ENCODE peak calls at places on chromosomes 13 and 19, in four cellular contexts. V is posterior cingulate gyrus, I is G401, H is NCI-H1092. E is an unnamed sample.
A peak's percentile ranks its signal among the peaks of the same experiment; 100 is the strongest.

GRCh38 chr19:13817018-13817614 is 21.9 kb downstream of the ZSWIM4 start:
- DNase-seq in I (no peak), V (no peak), H (no peak), E (no peak)

GRCh38 chr13:52851153-52851962 is 2.9 kb upstream of the PCDH8 start:
- DNase-seq in H (peak; percentile 31), I (peak; percentile 41), V (peak; percentile 84), E (no peak)

GRCh38 chr13:42997381-42997780 is 5.3 kb upstream of the EPSTI1 start:
- DNase-seq in H (no peak), I (no peak), V (no peak), E (no peak)

GRCh38 chr13:50677687-50678463 is 165.6 kb downstream of the DLEU7 start:
- DNase-seq in I (no peak), V (peak; percentile 92), H (no peak), E (no peak)

GRCh38 chr19:43560687-43561086 is 14.6 kb downstream of the XRCC1 start:
- DNase-seq in H (no peak), I (no peak), V (peak; percentile 53), E (no peak)

GRCh38 chr19:16315825-16316505 is 8.7 kb upstream of the KLF2 start:
- DNase-seq in I (no peak), H (no peak), V (no peak), E (no peak)

GRCh38 chr13:39602614-39603366 is at the start of gene LHFPL6:
- DNase-seq in I (peak; percentile 84), H (peak; percentile 72), V (peak; percentile 97), E (peak; percentile 91)

GRCh38 chr19:28235606-28236125 is 977.3 kb downstream of the UQCRFS1 start:
- DNase-seq in V (no peak), I (no peak), H (no peak), E (no peak)

GRCh38 chr13:114088234-114088633 is 44.2 kb downstream of the RASA3 start:
- DNase-seq in I (no peak), H (no peak), V (peak; percentile 39), E (no peak)

GRCh38 chr19:51018745-51019543 is 565 bp downstream of the KLK10 start:
- DNase-seq in H (no peak), V (peak; percentile 67), I (peak; percentile 23), E (no peak)

GRCh38 chr19:10219678-10220077 is 11.5 kb downstream of the S1PR2 start:
- DNase-seq in V (no peak), I (no peak), H (no peak), E (no peak)

GRCh38 chr13:112010714-112011113 is 56.2 kb upstream of the SOX1 start:
- DNase-seq in I (no peak), V (no peak), H (no peak), E (no peak)

GRCh38 chr19:4380254-4380727 is 20.1 kb downstream of the SH3GL1 start:
- DNase-seq in H (no peak), I (no peak), V (no peak), E (no peak)

GRCh38 chr19:54429176-54429495 is 13.9 kb downstream of the TTYH1 start:
- DNase-seq in H (no peak), I (no peak), V (peak; percentile 42), E (no peak)

GRCh38 chr13:43042410-43042921 is 19.1 kb downstream of the DNAJC15 start:
- DNase-seq in H (no peak), V (no peak), I (no peak), E (no peak)

GRCh38 chr19:14056069-14056666 is 5.7 kb downstream of the PALM3 start:
- DNase-seq in I (no peak), H (no peak), V (no peak), E (no peak)

GRCh38 chr13:105502193-105502592 is 1033.3 kb downstream of the EFNB2 start:
- DNase-seq in V (no peak), H (no peak), I (no peak), E (no peak)

GRCh38 chr19:44892932-44893331 is 1.9 kb downstream of the TOMM40 start:
- DNase-seq in V (no peak), I (no peak), H (no peak), E (no peak)

GRCh38 chr13:75251188-75251587 is 230.8 kb downstream of the TBC1D4 start:
- DNase-seq in I (no peak), H (no peak), V (no peak), E (no peak)

GRCh38 chr19:14089662-14090508 is 666 bp downstream of the SAMD1 start:
- DNase-seq in I (no peak), V (peak; percentile 92), H (peak; percentile 15), E (no peak)

GRCh38 chr19:42479736-42480135 is 37.0 kb upstream of the CXCL17 start:
- DNase-seq in I (no peak), H (no peak), V (no peak), E (no peak)

GRCh38 chr19:11745871-11746270 is 7.1 kb upstream of the ZNF823 start:
- DNase-seq in V (no peak), H (no peak), I (no peak), E (no peak)

GRCh38 chr19:1076951-1077350 is 10.0 kb downstream of the ARHGAP45 start:
- DNase-seq in I (peak; percentile 47), H (no peak), V (no peak), E (no peak)

GRCh38 chr19:29287061-29287460 is 74.1 kb upstream of the UQCRFS1 start:
- DNase-seq in H (peak; percentile 32), V (no peak), I (peak; percentile 74), E (no peak)

GRCh38 chr13:46119883-46120614 is 15.2 kb upstream of the CPB2 start:
- DNase-seq in I (peak; percentile 9), H (no peak), V (no peak), E (no peak)

GRCh38 chr19:1654178-1654792 is 1.9 kb upstream of the TCF3 start:
- DNase-seq in V (no peak), H (no peak), I (no peak), E (no peak)

GRCh38 chr19:46373573-46374359 is 26.9 kb downstream of the PPP5C start:
- DNase-seq in V (peak; percentile 91), H (peak; percentile 92), I (peak; percentile 67), E (no peak)

GRCh38 chr19:51324082-51324481 is 12.6 kb downstream of the IGLON5 start:
- DNase-seq in H (no peak), V (peak; percentile 78), I (peak; percentile 81), E (no peak)

GRCh38 chr13:33236021-33236420 is 49.5 kb downstream of the STARD13 start:
- DNase-seq in I (no peak), V (no peak), H (no peak), E (no peak)

GRCh38 chr13:28576037-28576436 is 81.1 kb upstream of the FLT1 start:
- DNase-seq in H (no peak), I (no peak), V (no peak), E (no peak)

GRCh38 chr19:825897-826640 is 1.6 kb upstream of the AZU1 start:
- DNase-seq in H (no peak), V (no peak), I (no peak), E (no peak)

GRCh38 chr19:7658219-7658686 is 10.6 kb upstream of the RETN start:
- DNase-seq in V (peak; percentile 88), H (no peak), I (no peak), E (no peak)

GRCh38 chr19:18832331-18833140 is 777 bp downstream of the UPF1 start:
- DNase-seq in V (no peak), I (no peak), H (no peak), E (no peak)

GRCh38 chr13:106919093-106919492 is 351.2 kb upstream of the ARGLU1 start:
- DNase-seq in H (no peak), V (no peak), I (no peak), E (no peak)

GRCh38 chr13:28717170-28717569 is 1.6 kb downstream of the SLC46A3 start:
- DNase-seq in H (no peak), I (peak; percentile 31), V (no peak), E (no peak)

GRCh38 chr19:30076101-30076551 is 134.1 kb downstream of the URI1 start:
- DNase-seq in I (no peak), V (peak; percentile 56), H (no peak), E (no peak)

GRCh38 chr13:105642511-105642958 is 892.9 kb downstream of the EFNB2 start:
- DNase-seq in I (no peak), V (no peak), H (no peak), E (no peak)

GRCh38 chr19:42052241-42052863 is 17.7 kb downstream of the GRIK5 start:
- DNase-seq in I (peak; percentile 61), V (peak; percentile 75), H (peak; percentile 72), E (no peak)